ENCODE peak calls at places on chromosomes 11 and 22, in six cellular contexts. J, A, V, Y, T and G are unnamed samples.

GRCh38 chr11:77211040-77211451 is 83.0 kb downstream of the MYO7A start:
- DNase-seq in J (no peak), A (no peak), V (no peak), Y (no peak), T (peak), G (no peak)

GRCh38 chr11:133714471-133715375 is 130.6 kb downstream of the SPATA19 start:
- DNase-seq in J (no peak), A (no peak), V (no peak), Y (no peak), T (no peak), G (no peak)

GRCh38 chr11:64085915-64086262 is 50.2 kb downstream of the FLRT1 start:
- DNase-seq in J (no peak), A (no peak), V (no peak), Y (no peak), T (no peak), G (no peak)

GRCh38 chr11:15288801-15289342 is 174.1 kb downstream of the INSC start:
- DNase-seq in J (no peak), A (no peak), V (no peak), Y (no peak), T (no peak), G (peak)

GRCh38 chr11:31995525-31996123 is 95.2 kb upstream of the RCN1 start:
- DNase-seq in J (no peak), A (no peak), V (no peak), Y (peak), T (no peak), G (no peak)

GRCh38 chr11:64081663-64082442 is 46.1 kb downstream of the FLRT1 start:
- DNase-seq in J (peak), A (no peak), V (no peak), Y (no peak), T (peak), G (no peak)

GRCh38 chr11:60950933-60951610 is 904 bp downstream of the SLC15A3 start:
- DNase-seq in J (no peak), A (no peak), V (no peak), Y (peak), T (no peak), G (no peak)

GRCh38 chr11:34250732-34251639 is 106.8 kb downstream of the ABTB2 start:
- DNase-seq in J (no peak), A (no peak), V (no peak), Y (peak), T (no peak), G (no peak)

GRCh38 chr11:33128739-33129138 is 32.5 kb downstream of the CSTF3 start:
- DNase-seq in J (no peak), A (no peak), V (no peak), Y (no peak), T (no peak), G (no peak)

DNA sequence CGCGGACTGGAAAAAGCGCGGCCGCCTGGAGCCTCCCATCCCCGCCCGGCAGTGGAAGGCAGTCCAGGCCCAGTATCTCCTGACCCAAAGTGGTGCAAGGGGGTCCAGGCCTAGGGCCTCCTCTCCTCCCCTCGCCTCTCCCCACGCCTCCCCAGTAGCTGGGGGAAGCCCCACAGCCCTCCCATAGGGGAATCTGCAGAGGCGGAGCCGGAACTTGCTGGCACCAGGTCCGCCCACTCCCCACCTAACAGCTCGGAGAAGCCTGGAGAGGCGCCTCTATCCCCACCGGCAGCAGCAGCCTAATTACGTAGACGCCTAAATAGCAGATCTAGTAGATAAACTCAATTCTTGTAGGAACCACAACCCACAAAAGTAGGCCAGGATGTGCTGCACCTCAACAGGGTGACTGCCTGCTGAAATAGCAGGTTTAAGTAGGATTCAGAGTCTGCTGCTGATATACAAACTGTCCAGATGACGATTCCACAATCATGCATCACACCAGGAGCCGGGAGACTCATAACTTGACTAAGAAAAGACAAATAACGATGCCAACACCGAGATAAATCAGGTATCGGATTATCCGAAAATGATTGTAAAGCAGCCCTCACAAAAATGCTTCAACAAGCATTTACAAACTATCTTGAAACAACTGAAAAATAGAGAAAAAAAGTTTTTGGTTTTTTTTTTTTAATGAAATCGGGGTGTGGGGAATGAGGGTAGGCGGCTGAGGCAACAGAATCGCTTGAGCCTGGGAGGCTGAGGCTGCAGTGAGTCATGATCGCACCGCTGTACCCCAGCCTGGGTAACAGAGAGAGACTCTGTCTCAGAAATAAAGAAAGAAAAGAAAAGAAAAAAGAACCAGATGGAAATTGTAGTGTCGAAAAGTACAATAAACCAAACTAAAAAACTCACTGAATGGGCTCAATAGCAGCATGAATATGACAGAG is 11.4 kb upstream of the BRD1 start:
- DNase-seq in J (no peak), A (no peak), V (no peak), Y (peak), T (no peak), G (no peak)
- H3K4me3 ChIP-seq in J (no peak), A (no peak), V (no peak), Y (peak), T (no peak), G (no peak)

GRCh38 chr11:102115557-102115956 is 5.3 kb downstream of the YAP1 start:
- DNase-seq in J (peak), A (no peak), V (peak), Y (no peak), T (peak), G (no peak)
- H3K4me3 ChIP-seq in J (no peak), A (no peak), V (peak), Y (no peak), T (no peak), G (no peak)

GRCh38 chr22:38455063-38455529 is at the start of gene KCNJ4:
- DNase-seq in J (no peak), A (no peak), V (no peak), Y (no peak), T (no peak), G (no peak)

GRCh38 chr22:38453065-38453672 is 1.8 kb downstream of the KCNJ4 start:
- DNase-seq in J (no peak), A (no peak), V (no peak), Y (no peak), T (no peak), G (no peak)

GRCh38 chr22:38454361-38455062 is 487 bp downstream of the KCNJ4 start:
- DNase-seq in J (no peak), A (no peak), V (peak), Y (no peak), T (no peak), G (no peak)

GRCh38 chr22:38452373-38453064 is 2.5 kb downstream of the KCNJ4 start:
- DNase-seq in J (no peak), A (no peak), V (peak), Y (no peak), T (peak), G (no peak)

DNA sequence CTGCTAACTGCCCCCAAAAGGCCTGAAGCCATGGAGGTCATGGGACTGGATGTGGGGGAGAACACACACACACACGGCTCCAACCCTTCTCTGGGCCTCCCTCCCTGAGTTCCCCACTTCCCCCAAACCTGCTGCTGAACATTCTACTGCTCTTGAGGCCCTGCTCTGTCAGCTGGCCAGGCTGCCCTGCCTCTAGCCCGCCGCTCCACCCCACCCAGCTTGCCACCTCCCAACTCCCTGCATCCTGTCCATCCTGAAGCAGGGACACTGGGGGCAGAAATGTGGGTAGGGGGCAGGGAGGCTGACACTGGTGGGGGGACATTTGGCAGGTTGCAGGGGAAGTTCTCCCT is 1.0 kb downstream of the KCNJ4 start:
- DNase-seq in J (no peak), A (no peak), V (no peak), Y (no peak), T (no peak), G (no peak)
- H3K4me3 ChIP-seq in J (no peak), A (no peak), V (peak), Y (peak), T (no peak), G (no peak)

DNA sequence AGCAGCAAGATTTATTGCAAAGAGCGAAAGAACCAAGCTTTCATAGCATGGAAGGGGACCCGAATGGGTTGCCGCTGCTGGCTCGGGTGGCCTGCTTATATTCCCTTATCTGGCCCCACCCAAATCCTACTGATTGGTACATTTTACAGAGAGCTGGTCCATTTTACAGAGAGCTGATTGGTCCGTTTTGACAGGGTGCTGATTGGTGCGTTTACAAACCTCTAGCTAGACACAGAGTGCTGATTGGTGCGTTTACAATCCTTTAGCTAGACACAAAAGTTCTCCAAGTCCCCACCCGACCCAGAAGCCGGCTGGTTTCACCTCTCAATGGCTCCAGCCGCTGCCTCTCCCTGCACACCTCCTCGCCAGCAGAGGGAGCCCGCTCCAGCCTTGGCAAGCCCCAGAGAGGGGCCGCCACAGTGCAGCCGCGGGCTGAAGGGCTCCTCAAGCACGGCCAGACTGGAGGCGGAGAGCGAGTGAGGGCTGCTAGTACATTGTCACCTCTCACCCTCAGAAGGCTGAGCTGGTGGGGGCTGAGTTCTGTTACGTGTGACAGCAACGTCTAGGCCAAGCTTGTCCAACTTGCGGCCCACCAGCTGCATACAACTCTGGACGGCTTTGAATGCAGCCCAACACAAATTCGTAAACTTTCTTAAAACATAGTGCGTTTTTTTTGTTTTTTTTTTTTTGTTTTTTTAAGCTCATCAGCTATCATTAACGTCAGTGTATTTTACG is 8.7 kb downstream of the PTH start:
- DNase-seq in J (peak), A (no peak), V (peak), Y (peak), T (peak), G (no peak)
- H3K4me3 ChIP-seq in J (peak), A (no peak), V (no peak), Y (peak), T (no peak), G (no peak)

DNA sequence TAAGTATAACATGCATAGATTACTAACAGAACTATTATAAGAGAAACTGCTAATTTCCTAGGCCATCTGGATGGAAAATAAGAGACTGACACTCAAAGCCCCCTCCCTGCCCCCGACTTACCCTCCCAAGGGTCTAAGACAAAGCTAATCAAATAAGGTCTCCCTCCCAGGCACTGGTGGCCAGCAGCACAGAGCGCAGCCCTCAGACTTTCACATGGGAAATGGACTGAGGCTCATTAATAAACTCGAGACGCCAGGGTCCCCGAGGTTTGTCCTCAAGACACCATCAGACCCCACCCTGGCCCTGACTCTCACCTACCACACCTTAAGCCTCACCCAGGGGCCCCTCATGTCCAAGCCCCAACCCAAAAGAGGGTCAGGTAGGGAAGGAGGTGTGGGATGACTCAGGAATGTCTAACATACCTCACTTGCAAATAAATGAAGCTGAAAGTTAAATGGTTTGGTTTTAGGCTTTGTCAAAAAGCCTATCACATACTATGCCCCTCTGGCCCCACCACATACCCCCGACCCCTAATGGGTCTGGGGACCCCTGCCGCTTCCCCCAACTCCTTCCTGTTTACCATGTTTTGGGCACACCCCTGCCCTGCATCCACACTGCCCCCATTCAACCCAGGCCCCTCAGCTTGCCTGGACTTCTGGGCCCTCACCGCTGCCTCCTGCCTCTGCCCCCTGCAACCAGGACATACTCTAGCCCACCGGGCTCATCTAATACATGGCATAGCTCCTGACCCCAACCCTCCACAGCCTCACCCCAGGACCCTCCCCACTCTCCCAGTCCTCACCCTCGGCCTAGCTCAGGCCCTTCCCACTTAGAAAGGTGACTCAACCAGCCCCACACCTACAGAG is 11.4 kb downstream of the ARAP1 start:
- DNase-seq in J (no peak), A (no peak), V (no peak), Y (no peak), T (no peak), G (no peak)
- H3K4me3 ChIP-seq in J (no peak), A (no peak), V (no peak), Y (no peak), T (no peak), G (no peak)

GRCh38 chr11:70568504-70569172 is 170.3 kb downstream of the CTTN start:
- DNase-seq in J (no peak), A (no peak), V (peak), Y (no peak), T (no peak), G (no peak)
- H3K4me3 ChIP-seq in J (no peak), A (peak), V (no peak), Y (no peak), T (no peak), G (peak)